ENCODE peak calls at places on chromosomes 12 and 14, in four cellular contexts. J is uterus, N is left ventricle myocardium inferior, B is A673. X is an unnamed sample.

GRCh38 chr12:124567035-124567672 is at the start of gene NCOR2:
- DNase-seq in N (no peak), J (no peak), B (peak; percentile 58), X (no peak)

GRCh38 chr12:98417303-98417702 is 98.1 kb upstream of the TMPO start:
- DNase-seq in B (no peak), J (no peak), N (no peak), X (no peak)

GRCh38 chr14:101301011-101301410 is 260.3 kb upstream of the DIO3 start:
- DNase-seq in N (no peak), B (no peak), J (no peak), X (no peak)

GRCh38 chr14:23327947-23328744 is 6.9 kb downstream of the PABPN1 start:
- DNase-seq in J (peak; percentile 83), B (peak; percentile 82), N (peak; percentile 47), X (no peak)

GRCh38 chr12:105025890-105026289 is 39.8 kb downstream of the NOPCHAP1 start:
- DNase-seq in N (no peak), B (no peak), J (peak; percentile 59), X (no peak)

GRCh38 chr14:91310620-91311283 is 66.2 kb upstream of the GPR68 start:
- DNase-seq in J (no peak), B (no peak), N (no peak), X (no peak)

GRCh38 chr14:43540948-43541347 is 966.1 kb downstream of the FSCB start:
- DNase-seq in J (no peak), N (no peak), B (peak; percentile 26), X (no peak)

GRCh38 chr12:19110541-19110940 is 19.0 kb upstream of the PLEKHA5 start:
- DNase-seq in B (no peak), J (no peak), N (no peak), X (no peak)

GRCh38 chr12:107417004-107417403 is 268.6 kb upstream of the PWP1 start:
- DNase-seq in J (no peak), B (no peak), N (no peak), X (no peak)

GRCh38 chr12:91769736-91770135 is 375.9 kb downstream of the BTG1 start:
- DNase-seq in N (no peak), J (no peak), B (no peak), X (no peak)

GRCh38 chr12:69501154-69501895 is 31.1 kb downstream of the FRS2 start:
- DNase-seq in N (no peak), B (no peak), J (no peak), X (no peak)

GRCh38 chr12:1501001-1501400 is 93.4 kb downstream of the FBXL14 start:
- DNase-seq in N (no peak), B (no peak), J (no peak), X (no peak)

GRCh38 chr12:87094356-87094755 is 838.2 kb upstream of the MGAT4C start:
- DNase-seq in B (no peak), N (no peak), J (no peak), X (no peak)

DNA sequence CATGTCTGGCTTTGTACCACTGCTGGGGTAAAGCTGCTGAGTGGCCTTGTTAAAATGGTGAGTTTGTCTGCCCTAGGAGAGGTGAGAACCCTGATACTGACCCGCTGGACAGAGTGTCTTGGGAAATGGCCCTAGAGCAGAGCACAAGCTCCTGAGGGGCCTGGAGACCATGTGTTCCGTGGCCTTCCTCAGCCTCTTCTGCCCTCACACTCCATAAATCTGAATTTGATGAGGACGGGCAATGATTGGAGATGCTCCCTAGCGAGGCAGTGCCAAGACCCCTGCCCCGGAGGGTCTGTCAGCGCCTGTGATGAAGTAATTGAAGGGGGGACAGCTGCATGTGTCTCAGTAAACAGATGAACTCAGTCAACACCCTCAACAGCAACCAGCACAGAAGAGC is 54.1 kb downstream of the KCNA5 start:
- DNase-seq in B (no peak), N (no peak), J (no peak), X (no peak)
- H3K27me3 ChIP-seq in B (peaks cover 59% of the 10 kb centered on the region), N (peaks cover 80% of the 10 kb centered on the region), J (no peaks in the 10 kb centered on the region), X (no peaks in the 10 kb centered on the region)

GRCh38 chr12:122454250-122454721 is 31.8 kb upstream of the CLIP1 start:
- DNase-seq in J (no peak), N (no peak), B (no peak), X (no peak)

GRCh38 chr12:122452701-122453285 is 30.3 kb upstream of the CLIP1 start:
- DNase-seq in J (no peak), B (no peak), N (no peak), X (no peak)

GRCh38 chr12:122454739-122455138 is 32.3 kb upstream of the CLIP1 start:
- DNase-seq in B (no peak), N (no peak), J (no peak), X (no peak)

GRCh38 chr12:122449317-122449716 is 26.8 kb upstream of the CLIP1 start:
- DNase-seq in N (no peak), B (peak; percentile 44), J (no peak), X (no peak)
- H3K27ac ChIP-seq in N (no peak overlapping the region), B (no peak overlapping the region), J (no peak overlapping the region), X (no peak overlapping the region)

GRCh38 chr14:96493178-96493577 is 9.0 kb upstream of the PAPOLA start:
- DNase-seq in N (no peak), B (no peak), J (no peak), X (no peak)
- H3K4me3 ChIP-seq in N (no peak overlapping the region), B (no peak overlapping the region), J (no peak overlapping the region), X (no peak overlapping the region)

DNA sequence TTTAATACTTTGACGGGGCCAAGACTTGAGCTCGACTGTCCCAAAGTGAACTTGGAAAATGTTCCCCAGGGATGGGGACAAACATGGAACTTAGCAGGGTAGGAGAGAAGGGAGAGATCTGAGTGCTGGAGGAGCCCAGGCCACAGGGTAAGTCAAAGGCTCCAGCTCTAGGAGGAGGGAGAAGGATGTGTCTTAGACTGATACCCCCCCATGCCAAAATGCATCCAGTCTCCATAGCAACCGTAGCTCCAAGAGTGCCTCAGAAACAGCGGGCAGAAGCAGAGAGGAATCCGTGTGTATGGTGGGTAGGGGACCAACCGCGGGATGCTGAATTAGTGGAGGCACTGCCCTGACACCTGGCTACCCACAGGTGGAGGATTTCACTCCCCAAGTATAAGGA is 845 bp upstream of the AGAP2 start:
- DNase-seq in N (no peak), J (no peak), B (no peak), X (no peak)
- H3K27me3 ChIP-seq in N (peaks cover 82% of the 10 kb centered on the region), J (peaks cover 29% of the 10 kb centered on the region), B (peaks cover 18% of the 10 kb centered on the region), X (peaks cover 95% of the 10 kb centered on the region)

GRCh38 chr12:68331869-68332725 is at the start of gene MDM1:
- DNase-seq in N (peak; percentile 97), B (peak; percentile 100), J (peak; percentile 98), X (peak; percentile 90)
- H3K27ac ChIP-seq in N (peak within 1 kb of the TSS; percentile 59), B (peak within 1 kb of the TSS; percentile 51), J (peak within 1 kb of the TSS; percentile 34), X (peak within 1 kb of the TSS; percentile 21)

GRCh38 chr12:46500673-46501072 is 128.1 kb upstream of the SLC38A2 start:
- DNase-seq in J (no peak), B (no peak), N (no peak), X (no peak)

GRCh38 chr12:46499901-46500300 is 127.3 kb upstream of the SLC38A2 start:
- DNase-seq in N (no peak), B (no peak), J (no peak), X (no peak)

GRCh38 chr12:46497739-46498138 is 125.2 kb upstream of the SLC38A2 start:
- DNase-seq in B (no peak), N (no peak), J (no peak), X (no peak)

GRCh38 chr12:46503637-46504036 is 131.1 kb upstream of the SLC38A2 start:
- DNase-seq in J (no peak), B (no peak), N (no peak), X (no peak)

DNA sequence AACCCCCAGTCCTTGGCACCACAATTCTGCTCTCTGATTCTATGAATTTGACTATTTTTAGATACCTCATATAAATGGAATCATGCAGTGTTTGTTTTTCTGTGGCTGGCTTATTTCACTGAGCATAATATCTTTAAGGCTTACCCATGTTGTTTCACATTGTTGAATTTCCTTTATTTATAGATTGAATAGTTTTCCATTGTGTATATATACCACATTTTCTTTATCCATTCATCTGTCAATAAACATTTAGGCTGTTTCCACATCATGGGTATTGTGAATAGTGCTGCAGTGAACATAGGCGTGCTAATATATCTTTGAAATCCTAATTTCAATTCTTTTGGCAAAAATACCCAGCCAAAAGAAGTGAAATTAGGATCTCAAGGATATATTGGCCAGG is 126.7 kb upstream of the SLC38A2 start:
- DNase-seq in B (no peak), N (no peak), J (no peak), X (no peak)
- H3K4me3 ChIP-seq in B (no peak overlapping the region), N (no peak overlapping the region), J (no peak overlapping the region), X (no peak overlapping the region)

X was measured in SJSA1.